ENCODE peak calls at places on chromosome 17, in six cellular contexts. One of them, this sample, is unnamed.

GRCh38 chr17:49132699-49133364 is at the start of gene B4GALNT2:
- DNase-seq in cardiac fibroblast: no peak
- DNase-seq in lower leg skin: no peak
- DNase-seq in kidney epithelial cell: no peak
- DNase-seq in colonic mucosa: peak
- DNase-seq in dorsolateral prefrontal cortex: no peak
- DNase-seq in this sample: no peak

GRCh38 chr17:78925662-78926555 is 722 bp upstream of the TIMP2 start:
- DNase-seq in cardiac fibroblast: peak
- DNase-seq in lower leg skin: peak
- DNase-seq in kidney epithelial cell: no peak
- DNase-seq in colonic mucosa: peak
- DNase-seq in dorsolateral prefrontal cortex: peak
- DNase-seq in this sample: no peak

GRCh38 chr17:32486091-32486700 is 597 bp upstream of the CDK5R1 start:
- DNase-seq in cardiac fibroblast: peak
- DNase-seq in lower leg skin: no peak
- DNase-seq in kidney epithelial cell: no peak
- DNase-seq in colonic mucosa: peak
- DNase-seq in dorsolateral prefrontal cortex: peak
- DNase-seq in this sample: peak

GRCh38 chr17:37824534-37825485 is 80.0 kb upstream of the HNF1B start:
- DNase-seq in cardiac fibroblast: peak
- DNase-seq in lower leg skin: peak
- DNase-seq in kidney epithelial cell: peak
- DNase-seq in colonic mucosa: no peak
- DNase-seq in dorsolateral prefrontal cortex: no peak
- DNase-seq in this sample: no peak

GRCh38 chr17:28029033-28029432 is 13.4 kb upstream of the NLK start:
- DNase-seq in cardiac fibroblast: no peak
- DNase-seq in lower leg skin: no peak
- DNase-seq in kidney epithelial cell: no peak
- DNase-seq in colonic mucosa: no peak
- DNase-seq in dorsolateral prefrontal cortex: no peak
- DNase-seq in this sample: no peak

GRCh38 chr17:75093543-75094158 is 5.9 kb downstream of the SLC16A5 start:
- DNase-seq in cardiac fibroblast: no peak
- DNase-seq in lower leg skin: no peak
- DNase-seq in kidney epithelial cell: no peak
- DNase-seq in colonic mucosa: no peak
- DNase-seq in dorsolateral prefrontal cortex: no peak
- DNase-seq in this sample: no peak

GRCh38 chr17:49746791-49747490 is 17.0 kb downstream of the FAM117A start:
- DNase-seq in cardiac fibroblast: no peak
- DNase-seq in lower leg skin: no peak
- DNase-seq in kidney epithelial cell: no peak
- DNase-seq in colonic mucosa: no peak
- DNase-seq in dorsolateral prefrontal cortex: no peak
- DNase-seq in this sample: peak

GRCh38 chr17:15260376-15261062 is 4.6 kb downstream of the PMP22 start:
- DNase-seq in cardiac fibroblast: peak
- DNase-seq in lower leg skin: peak
- DNase-seq in kidney epithelial cell: no peak
- DNase-seq in colonic mucosa: peak
- DNase-seq in dorsolateral prefrontal cortex: peak
- DNase-seq in this sample: peak

GRCh38 chr17:43366809-43367587 is 31.8 kb upstream of the ARL4D start:
- DNase-seq in cardiac fibroblast: no peak
- DNase-seq in lower leg skin: no peak
- DNase-seq in kidney epithelial cell: no peak
- DNase-seq in colonic mucosa: no peak
- DNase-seq in dorsolateral prefrontal cortex: no peak
- DNase-seq in this sample: no peak

GRCh38 chr17:82351713-82352488 is 7.1 kb upstream of the TEX19 start:
- DNase-seq in cardiac fibroblast: peak
- DNase-seq in lower leg skin: peak
- DNase-seq in kidney epithelial cell: peak
- DNase-seq in colonic mucosa: peak
- DNase-seq in dorsolateral prefrontal cortex: peak
- DNase-seq in this sample: peak

GRCh38 chr17:64585146-64585545 is 77.0 kb downstream of the SMURF2 start:
- DNase-seq in cardiac fibroblast: no peak
- DNase-seq in lower leg skin: no peak
- DNase-seq in kidney epithelial cell: no peak
- DNase-seq in colonic mucosa: no peak
- DNase-seq in dorsolateral prefrontal cortex: no peak
- DNase-seq in this sample: no peak

GRCh38 chr17:63962298-63962744 is 10.4 kb downstream of the SCN4A start:
- DNase-seq in cardiac fibroblast: no peak
- DNase-seq in lower leg skin: no peak
- DNase-seq in kidney epithelial cell: no peak
- DNase-seq in colonic mucosa: no peak
- DNase-seq in dorsolateral prefrontal cortex: no peak
- DNase-seq in this sample: no peak

GRCh38 chr17:4895676-4896331 is 3.5 kb upstream of the C17orf107 start:
- DNase-seq in cardiac fibroblast: no peak
- DNase-seq in lower leg skin: no peak
- DNase-seq in kidney epithelial cell: no peak
- DNase-seq in colonic mucosa: no peak
- DNase-seq in dorsolateral prefrontal cortex: no peak
- DNase-seq in this sample: no peak

GRCh38 chr17:44912763-44913544 is 2.3 kb downstream of the GFAP start:
- DNase-seq in cardiac fibroblast: no peak
- DNase-seq in lower leg skin: no peak
- DNase-seq in kidney epithelial cell: no peak
- DNase-seq in colonic mucosa: no peak
- DNase-seq in dorsolateral prefrontal cortex: no peak
- DNase-seq in this sample: no peak

GRCh38 chr17:83113381-83113780 is 34.0 kb downstream of the METRNL start:
- DNase-seq in cardiac fibroblast: no peak
- DNase-seq in lower leg skin: no peak
- DNase-seq in kidney epithelial cell: no peak
- DNase-seq in colonic mucosa: no peak
- DNase-seq in dorsolateral prefrontal cortex: no peak
- DNase-seq in this sample: no peak

GRCh38 chr17:78709119-78709681 is 72.9 kb downstream of the CYTH1 start:
- DNase-seq in cardiac fibroblast: no peak
- DNase-seq in lower leg skin: no peak
- DNase-seq in kidney epithelial cell: no peak
- DNase-seq in colonic mucosa: no peak
- DNase-seq in dorsolateral prefrontal cortex: no peak
- DNase-seq in this sample: peak

GRCh38 chr17:42623732-42624596 is 14.5 kb downstream of the TUBG1 start:
- DNase-seq in cardiac fibroblast: peak
- DNase-seq in lower leg skin: no peak
- DNase-seq in kidney epithelial cell: no peak
- DNase-seq in colonic mucosa: peak
- DNase-seq in dorsolateral prefrontal cortex: no peak
- DNase-seq in this sample: no peak

GRCh38 chr17:33809748-33810147 is 445.3 kb upstream of the CCL2 start:
- DNase-seq in cardiac fibroblast: no peak
- DNase-seq in lower leg skin: no peak
- DNase-seq in kidney epithelial cell: no peak
- DNase-seq in colonic mucosa: no peak
- DNase-seq in dorsolateral prefrontal cortex: no peak
- DNase-seq in this sample: no peak

GRCh38 chr17:67514998-67515397 is 137.9 kb downstream of the PITPNC1 start:
- DNase-seq in cardiac fibroblast: no peak
- DNase-seq in lower leg skin: no peak
- DNase-seq in kidney epithelial cell: no peak
- DNase-seq in colonic mucosa: no peak
- DNase-seq in dorsolateral prefrontal cortex: no peak
- DNase-seq in this sample: peak

GRCh38 chr17:33725675-33726271 is 432.7 kb upstream of the ASIC2 start:
- DNase-seq in cardiac fibroblast: peak
- DNase-seq in lower leg skin: no peak
- DNase-seq in kidney epithelial cell: no peak
- DNase-seq in colonic mucosa: peak
- DNase-seq in dorsolateral prefrontal cortex: no peak
- DNase-seq in this sample: peak

GRCh38 chr17:50903604-50904521 is 37.7 kb upstream of the TOB1 start:
- DNase-seq in cardiac fibroblast: peak
- DNase-seq in lower leg skin: no peak
- DNase-seq in kidney epithelial cell: no peak
- DNase-seq in colonic mucosa: no peak
- DNase-seq in dorsolateral prefrontal cortex: no peak
- DNase-seq in this sample: peak

GRCh38 chr17:50905460-50905803 is 39.3 kb upstream of the TOB1 start:
- DNase-seq in cardiac fibroblast: no peak
- DNase-seq in lower leg skin: no peak
- DNase-seq in kidney epithelial cell: no peak
- DNase-seq in colonic mucosa: no peak
- DNase-seq in dorsolateral prefrontal cortex: no peak
- DNase-seq in this sample: no peak

GRCh38 chr17:50902768-50903353 is 36.7 kb upstream of the TOB1 start:
- DNase-seq in cardiac fibroblast: no peak
- DNase-seq in lower leg skin: no peak
- DNase-seq in kidney epithelial cell: no peak
- DNase-seq in colonic mucosa: no peak
- DNase-seq in dorsolateral prefrontal cortex: no peak
- DNase-seq in this sample: no peak

GRCh38 chr17:50906443-50906842 is 40.3 kb upstream of the TOB1 start:
- DNase-seq in cardiac fibroblast: no peak
- DNase-seq in lower leg skin: no peak
- DNase-seq in kidney epithelial cell: no peak
- DNase-seq in colonic mucosa: no peak
- DNase-seq in dorsolateral prefrontal cortex: no peak
- DNase-seq in this sample: no peak

DNA sequence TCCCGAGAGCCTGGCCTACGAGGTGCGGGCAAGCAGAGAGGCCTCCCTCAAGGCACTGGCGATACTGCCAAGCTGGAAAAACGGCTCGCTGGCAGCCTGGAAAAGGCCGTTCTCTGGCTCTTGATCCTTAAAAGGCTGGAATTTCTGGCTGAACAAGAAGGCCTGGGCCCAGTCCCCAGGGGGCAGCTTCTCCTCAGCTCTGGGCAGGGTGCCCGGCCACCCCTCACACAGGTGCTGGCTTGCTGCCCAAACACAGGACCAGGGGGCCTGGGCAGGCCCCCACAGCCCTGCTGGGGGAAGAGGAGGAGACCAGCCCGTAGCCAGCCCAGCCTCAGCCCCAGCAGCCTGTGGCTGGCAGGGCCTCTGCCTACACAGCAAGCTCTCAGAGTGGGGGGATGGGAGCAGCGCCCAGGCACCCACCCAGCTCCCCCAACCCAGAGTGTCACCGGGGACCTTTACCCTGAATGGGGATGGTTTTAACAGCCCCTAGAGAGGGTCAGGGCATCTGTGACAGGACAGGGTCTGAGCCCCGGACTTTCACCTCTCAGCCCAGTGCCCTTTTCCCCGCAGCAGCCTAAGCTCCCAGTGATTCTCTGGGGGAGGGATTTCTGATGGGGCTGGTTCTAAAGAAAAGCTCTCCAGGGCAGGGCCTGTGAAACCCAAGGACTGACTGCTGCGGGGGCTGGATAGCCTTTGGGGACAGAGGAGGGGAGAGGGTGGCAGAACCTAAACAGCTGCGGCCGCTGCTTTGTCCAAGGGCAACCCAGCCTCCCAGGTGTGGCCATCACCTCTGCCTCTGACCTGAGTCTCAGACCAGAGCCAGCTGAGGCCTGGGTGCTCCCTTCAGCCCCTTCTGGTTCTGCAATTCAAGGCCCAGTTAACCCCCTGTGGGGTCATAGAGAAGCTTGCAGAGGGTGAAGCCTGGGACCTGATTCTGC is 38.6 kb upstream of the TOB1 start:
- DNase-seq in cardiac fibroblast: no peak
- DNase-seq in lower leg skin: peak
- DNase-seq in kidney epithelial cell: no peak
- DNase-seq in colonic mucosa: peak
- DNase-seq in dorsolateral prefrontal cortex: peak
- DNase-seq in this sample: no peak
- TF ChIP-seq CTCF in cardiac fibroblast: no peak
- TF ChIP-seq CTCF in lower leg skin: no peak
- TF ChIP-seq CTCF in kidney epithelial cell: no peak
- TF ChIP-seq CTCF in colonic mucosa: no peak
- TF ChIP-seq CTCF in dorsolateral prefrontal cortex: no peak
- TF ChIP-seq CTCF in this sample: no peak

DNA sequence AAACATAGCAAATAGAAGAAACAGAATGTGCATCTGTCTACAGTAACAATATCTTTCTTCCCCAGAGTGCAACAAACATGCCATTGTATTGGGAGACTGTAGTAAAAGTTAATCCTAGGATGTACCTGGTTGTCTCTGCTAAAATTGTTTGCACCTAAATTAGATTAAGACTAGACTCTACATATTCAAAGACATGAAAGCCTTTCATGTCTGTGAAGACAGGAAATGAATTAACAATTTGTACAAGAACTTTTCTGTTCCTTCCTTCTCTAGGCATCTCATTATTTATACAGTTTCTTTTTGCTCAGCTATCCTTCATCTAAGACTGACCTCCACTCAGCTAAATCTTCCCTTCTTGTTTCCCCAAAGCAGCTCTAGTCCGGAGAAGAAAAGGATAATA is 220.6 kb downstream of the LGALS9B start:
- DNase-seq in cardiac fibroblast: no peak
- DNase-seq in lower leg skin: no peak
- DNase-seq in kidney epithelial cell: no peak
- DNase-seq in colonic mucosa: no peak
- DNase-seq in dorsolateral prefrontal cortex: no peak
- DNase-seq in this sample: no peak
- H3K4me3 ChIP-seq in cardiac fibroblast: no peak
- H3K4me3 ChIP-seq in lower leg skin: no peak
- H3K4me3 ChIP-seq in kidney epithelial cell: no peak
- H3K4me3 ChIP-seq in colonic mucosa: no peak
- H3K4me3 ChIP-seq in dorsolateral prefrontal cortex: no peak
- H3K4me3 ChIP-seq in this sample: no peak

GRCh38 chr17:40301315-40301714 is 7.7 kb upstream of the RARA start:
- DNase-seq in cardiac fibroblast: no peak
- DNase-seq in lower leg skin: peak
- DNase-seq in kidney epithelial cell: no peak
- DNase-seq in colonic mucosa: no peak
- DNase-seq in dorsolateral prefrontal cortex: no peak
- DNase-seq in this sample: no peak
- TF ChIP-seq CTCF in cardiac fibroblast: no peak
- TF ChIP-seq CTCF in lower leg skin: no peak
- TF ChIP-seq CTCF in kidney epithelial cell: peak
- TF ChIP-seq CTCF in colonic mucosa: peak
- TF ChIP-seq CTCF in dorsolateral prefrontal cortex: no peak
- TF ChIP-seq CTCF in this sample: no peak

GRCh38 chr17:7294614-7295153 is at the start of gene YBX2:
- DNase-seq in cardiac fibroblast: no peak
- DNase-seq in lower leg skin: peak
- DNase-seq in kidney epithelial cell: no peak
- DNase-seq in colonic mucosa: peak
- DNase-seq in dorsolateral prefrontal cortex: no peak
- DNase-seq in this sample: peak

GRCh38 chr17:7296189-7296861 is 1.9 kb upstream of the YBX2 start:
- DNase-seq in cardiac fibroblast: peak
- DNase-seq in lower leg skin: peak
- DNase-seq in kidney epithelial cell: no peak
- DNase-seq in colonic mucosa: peak
- DNase-seq in dorsolateral prefrontal cortex: peak
- DNase-seq in this sample: peak

GRCh38 chr17:7293821-7294613 is 422 bp downstream of the YBX2 start:
- DNase-seq in cardiac fibroblast: no peak
- DNase-seq in lower leg skin: no peak
- DNase-seq in kidney epithelial cell: no peak
- DNase-seq in colonic mucosa: peak
- DNase-seq in dorsolateral prefrontal cortex: no peak
- DNase-seq in this sample: no peak

GRCh38 chr17:7293131-7293557 is 1.3 kb downstream of the YBX2 start:
- DNase-seq in cardiac fibroblast: peak
- DNase-seq in lower leg skin: no peak
- DNase-seq in kidney epithelial cell: no peak
- DNase-seq in colonic mucosa: no peak
- DNase-seq in dorsolateral prefrontal cortex: no peak
- DNase-seq in this sample: no peak

GRCh38 chr17:7295230-7296180 is 1.1 kb upstream of the YBX2 start:
- DNase-seq in cardiac fibroblast: no peak
- DNase-seq in lower leg skin: no peak
- DNase-seq in kidney epithelial cell: no peak
- DNase-seq in colonic mucosa: peak
- DNase-seq in dorsolateral prefrontal cortex: no peak
- DNase-seq in this sample: no peak
- H3K4me3 ChIP-seq in cardiac fibroblast: no peak
- H3K4me3 ChIP-seq in lower leg skin: no peak
- H3K4me3 ChIP-seq in kidney epithelial cell: no peak
- H3K4me3 ChIP-seq in colonic mucosa: peak
- H3K4me3 ChIP-seq in dorsolateral prefrontal cortex: no peak
- H3K4me3 ChIP-seq in this sample: peak